ENCODE peak calls at places on chromosomes 4 and X, in eight cellular contexts. Q, G, C, Y, H, Z, O and T are unnamed samples.

GRCh38 chr4:185587444-185588161 is 52.3 kb upstream of the PDLIM3 start:
- DNase-seq in Q (no peak), G (no peak), C (peak), Y (peak), H (peak), Z (peak), O (no peak), T (no peak)

GRCh38 chr4:147640331-147640730 is 23.1 kb downstream of the TMEM184C start:
- DNase-seq in Q (no peak), G (no peak), C (no peak), Y (no peak), H (no peak), Z (no peak), O (no peak), T (no peak)

GRCh38 chr4:54784188-54784671 is 126.5 kb downstream of the KIT start:
- DNase-seq in Q (peak), G (peak), C (no peak), Y (no peak), H (no peak), Z (no peak), O (no peak), T (peak)

GRCh38 chr4:41396214-41396613 is 139.5 kb downstream of the UCHL1 start:
- DNase-seq in Q (no peak), G (no peak), C (no peak), Y (no peak), H (no peak), Z (no peak), O (no peak), T (no peak)

GRCh38 chrX:67544871-67545771 is 1.3 kb downstream of the AR start:
- DNase-seq in Q (peak), G (peak), C (no peak), Y (no peak), H (no peak), Z (no peak), O (no peak), T (no peak)

GRCh38 chr4:77305766-77306165 is 148.8 kb downstream of the CCNG2 start:
- DNase-seq in Q (no peak), G (no peak), C (no peak), Y (no peak), H (no peak), Z (no peak), O (peak), T (no peak)

GRCh38 chrX:41332408-41332987 is 1.5 kb upstream of the DDX3X start:
- DNase-seq in Q (peak), G (no peak), C (no peak), Y (no peak), H (no peak), Z (no peak), O (no peak), T (peak)

GRCh38 chr4:98516042-98516440 is 142.4 kb downstream of the TSPAN5 start:
- DNase-seq in Q (peak), G (no peak), C (no peak), Y (no peak), H (no peak), Z (no peak), O (no peak), T (no peak)